ENCODE peak calls at places on chromosomes 13 and 19, in ten cellular contexts. One of them, this sample, is unnamed.

GRCh38 chr19:38769635-38770211 is 3.6 kb downstream of the LGALS7 start:
- DNase-seq in lower leg skin: peak
- DNase-seq in foreskin fibroblast: peak
- DNase-seq in central memory CD4-positive, alpha-beta T cell: peak
- DNase-seq in effector memory CD8-positive, alpha-beta T cell: peak
- DNase-seq in BJ: no peak
- DNase-seq in ELR: peak
- DNase-seq in glutamatergic neuron: peak
- DNase-seq in effector memory CD4-positive, alpha-beta T cell: peak
- DNase-seq in mucosa of gallbladder: peak
- DNase-seq in this sample: no peak

GRCh38 chr13:29791997-29792775 is 58.2 kb downstream of the UBL3 start:
- DNase-seq in mucosa of gallbladder: no peak
- DNase-seq in ELR: no peak
- DNase-seq in foreskin fibroblast: no peak
- DNase-seq in effector memory CD8-positive, alpha-beta T cell: no peak
- DNase-seq in lower leg skin: no peak
- DNase-seq in glutamatergic neuron: no peak
- DNase-seq in BJ: no peak
- DNase-seq in effector memory CD4-positive, alpha-beta T cell: no peak
- DNase-seq in central memory CD4-positive, alpha-beta T cell: no peak
- DNase-seq in this sample: no peak

GRCh38 chr19:30927705-30928104 is 421.5 kb downstream of the TSHZ3 start:
- DNase-seq in mucosa of gallbladder: no peak
- DNase-seq in ELR: no peak
- DNase-seq in lower leg skin: no peak
- DNase-seq in BJ: no peak
- DNase-seq in central memory CD4-positive, alpha-beta T cell: no peak
- DNase-seq in effector memory CD8-positive, alpha-beta T cell: no peak
- DNase-seq in foreskin fibroblast: no peak
- DNase-seq in glutamatergic neuron: no peak
- DNase-seq in effector memory CD4-positive, alpha-beta T cell: no peak
- DNase-seq in this sample: no peak

GRCh38 chr19:53942001-53942786 is 20.5 kb upstream of the CACNG8 start:
- DNase-seq in BJ: no peak
- DNase-seq in effector memory CD8-positive, alpha-beta T cell: no peak
- DNase-seq in lower leg skin: no peak
- DNase-seq in foreskin fibroblast: peak
- DNase-seq in mucosa of gallbladder: no peak
- DNase-seq in ELR: peak
- DNase-seq in glutamatergic neuron: peak
- DNase-seq in central memory CD4-positive, alpha-beta T cell: no peak
- DNase-seq in effector memory CD4-positive, alpha-beta T cell: no peak
- DNase-seq in this sample: no peak

GRCh38 chr19:32373614-32374295 is 28.3 kb downstream of the ZNF507 start:
- DNase-seq in effector memory CD4-positive, alpha-beta T cell: no peak
- DNase-seq in mucosa of gallbladder: peak
- DNase-seq in BJ: peak
- DNase-seq in effector memory CD8-positive, alpha-beta T cell: no peak
- DNase-seq in lower leg skin: no peak
- DNase-seq in central memory CD4-positive, alpha-beta T cell: no peak
- DNase-seq in ELR: peak
- DNase-seq in foreskin fibroblast: peak
- DNase-seq in glutamatergic neuron: no peak
- DNase-seq in this sample: no peak

GRCh38 chr19:8609210-8610040 is 1.1 kb downstream of the ADAMTS10 start:
- DNase-seq in effector memory CD4-positive, alpha-beta T cell: no peak
- DNase-seq in central memory CD4-positive, alpha-beta T cell: no peak
- DNase-seq in effector memory CD8-positive, alpha-beta T cell: no peak
- DNase-seq in ELR: peak
- DNase-seq in lower leg skin: no peak
- DNase-seq in mucosa of gallbladder: peak
- DNase-seq in foreskin fibroblast: peak
- DNase-seq in BJ: no peak
- DNase-seq in glutamatergic neuron: peak
- DNase-seq in this sample: peak

GRCh38 chr13:44493213-44493812 is 82.8 kb downstream of the TSC22D1 start:
- DNase-seq in glutamatergic neuron: no peak
- DNase-seq in lower leg skin: no peak
- DNase-seq in BJ: no peak
- DNase-seq in effector memory CD4-positive, alpha-beta T cell: no peak
- DNase-seq in ELR: no peak
- DNase-seq in effector memory CD8-positive, alpha-beta T cell: no peak
- DNase-seq in foreskin fibroblast: no peak
- DNase-seq in central memory CD4-positive, alpha-beta T cell: no peak
- DNase-seq in mucosa of gallbladder: no peak
- DNase-seq in this sample: no peak

GRCh38 chr19:29833614-29834261 is 21.9 kb downstream of the CCNE1 start:
- DNase-seq in glutamatergic neuron: no peak
- DNase-seq in effector memory CD8-positive, alpha-beta T cell: no peak
- DNase-seq in lower leg skin: no peak
- DNase-seq in foreskin fibroblast: no peak
- DNase-seq in effector memory CD4-positive, alpha-beta T cell: no peak
- DNase-seq in central memory CD4-positive, alpha-beta T cell: no peak
- DNase-seq in BJ: no peak
- DNase-seq in ELR: no peak
- DNase-seq in mucosa of gallbladder: no peak
- DNase-seq in this sample: no peak

GRCh38 chr19:4711211-4711610 is 12.4 kb downstream of the DPP9 start:
- DNase-seq in effector memory CD4-positive, alpha-beta T cell: no peak
- DNase-seq in BJ: no peak
- DNase-seq in ELR: no peak
- DNase-seq in foreskin fibroblast: no peak
- DNase-seq in effector memory CD8-positive, alpha-beta T cell: no peak
- DNase-seq in lower leg skin: no peak
- DNase-seq in central memory CD4-positive, alpha-beta T cell: no peak
- DNase-seq in glutamatergic neuron: no peak
- DNase-seq in mucosa of gallbladder: no peak
- DNase-seq in this sample: no peak

GRCh38 chr13:86907116-86907515 is 764.1 kb upstream of the SLITRK5 start:
- DNase-seq in mucosa of gallbladder: no peak
- DNase-seq in effector memory CD4-positive, alpha-beta T cell: no peak
- DNase-seq in BJ: no peak
- DNase-seq in effector memory CD8-positive, alpha-beta T cell: no peak
- DNase-seq in lower leg skin: no peak
- DNase-seq in glutamatergic neuron: no peak
- DNase-seq in foreskin fibroblast: no peak
- DNase-seq in ELR: peak
- DNase-seq in central memory CD4-positive, alpha-beta T cell: no peak
- DNase-seq in this sample: no peak

GRCh38 chr13:29758591-29759114 is 91.8 kb downstream of the UBL3 start:
- DNase-seq in mucosa of gallbladder: peak
- DNase-seq in lower leg skin: no peak
- DNase-seq in glutamatergic neuron: no peak
- DNase-seq in BJ: no peak
- DNase-seq in foreskin fibroblast: no peak
- DNase-seq in effector memory CD8-positive, alpha-beta T cell: peak
- DNase-seq in central memory CD4-positive, alpha-beta T cell: peak
- DNase-seq in effector memory CD4-positive, alpha-beta T cell: peak
- DNase-seq in ELR: peak
- DNase-seq in this sample: no peak

GRCh38 chr13:26226209-26226608 is 4.1 kb upstream of the RNF6 start:
- DNase-seq in ELR: no peak
- DNase-seq in BJ: no peak
- DNase-seq in mucosa of gallbladder: no peak
- DNase-seq in effector memory CD4-positive, alpha-beta T cell: no peak
- DNase-seq in lower leg skin: no peak
- DNase-seq in central memory CD4-positive, alpha-beta T cell: no peak
- DNase-seq in foreskin fibroblast: no peak
- DNase-seq in effector memory CD8-positive, alpha-beta T cell: no peak
- DNase-seq in glutamatergic neuron: no peak
- DNase-seq in this sample: no peak

GRCh38 chr13:112943309-112944125 is 25.5 kb upstream of the MCF2L start:
- DNase-seq in central memory CD4-positive, alpha-beta T cell: peak
- DNase-seq in mucosa of gallbladder: peak
- DNase-seq in ELR: peak
- DNase-seq in effector memory CD4-positive, alpha-beta T cell: no peak
- DNase-seq in effector memory CD8-positive, alpha-beta T cell: no peak
- DNase-seq in glutamatergic neuron: peak
- DNase-seq in BJ: no peak
- DNase-seq in foreskin fibroblast: peak
- DNase-seq in lower leg skin: no peak
- DNase-seq in this sample: peak

GRCh38 chr19:49436381-49437017 is 4.8 kb downstream of the SLC17A7 start:
- DNase-seq in effector memory CD8-positive, alpha-beta T cell: no peak
- DNase-seq in BJ: no peak
- DNase-seq in effector memory CD4-positive, alpha-beta T cell: no peak
- DNase-seq in central memory CD4-positive, alpha-beta T cell: no peak
- DNase-seq in lower leg skin: no peak
- DNase-seq in ELR: peak
- DNase-seq in mucosa of gallbladder: no peak
- DNase-seq in foreskin fibroblast: no peak
- DNase-seq in glutamatergic neuron: peak
- DNase-seq in this sample: no peak

GRCh38 chr13:80054806-80055205 is 286.1 kb downstream of the SPRY2 start:
- DNase-seq in BJ: no peak
- DNase-seq in effector memory CD8-positive, alpha-beta T cell: no peak
- DNase-seq in central memory CD4-positive, alpha-beta T cell: no peak
- DNase-seq in ELR: peak
- DNase-seq in foreskin fibroblast: peak
- DNase-seq in effector memory CD4-positive, alpha-beta T cell: no peak
- DNase-seq in mucosa of gallbladder: no peak
- DNase-seq in lower leg skin: no peak
- DNase-seq in glutamatergic neuron: no peak
- DNase-seq in this sample: no peak

GRCh38 chr13:21573920-21574712 is 29.9 kb downstream of the MICU2 start:
- DNase-seq in effector memory CD8-positive, alpha-beta T cell: no peak
- DNase-seq in lower leg skin: no peak
- DNase-seq in effector memory CD4-positive, alpha-beta T cell: no peak
- DNase-seq in ELR: no peak
- DNase-seq in central memory CD4-positive, alpha-beta T cell: no peak
- DNase-seq in glutamatergic neuron: no peak
- DNase-seq in foreskin fibroblast: no peak
- DNase-seq in mucosa of gallbladder: no peak
- DNase-seq in BJ: no peak
- DNase-seq in this sample: no peak

GRCh38 chr13:34506796-34507195 is 435.3 kb upstream of the NBEA start:
- DNase-seq in effector memory CD8-positive, alpha-beta T cell: no peak
- DNase-seq in glutamatergic neuron: no peak
- DNase-seq in lower leg skin: no peak
- DNase-seq in effector memory CD4-positive, alpha-beta T cell: no peak
- DNase-seq in BJ: no peak
- DNase-seq in ELR: no peak
- DNase-seq in central memory CD4-positive, alpha-beta T cell: no peak
- DNase-seq in mucosa of gallbladder: no peak
- DNase-seq in foreskin fibroblast: peak
- DNase-seq in this sample: no peak

GRCh38 chr19:55096061-55096701 is 20.5 kb downstream of the EPS8L1 start:
- DNase-seq in ELR: no peak
- DNase-seq in central memory CD4-positive, alpha-beta T cell: no peak
- DNase-seq in glutamatergic neuron: no peak
- DNase-seq in lower leg skin: no peak
- DNase-seq in effector memory CD8-positive, alpha-beta T cell: no peak
- DNase-seq in mucosa of gallbladder: no peak
- DNase-seq in BJ: no peak
- DNase-seq in effector memory CD4-positive, alpha-beta T cell: no peak
- DNase-seq in foreskin fibroblast: no peak
- DNase-seq in this sample: no peak

GRCh38 chr13:94620286-94620896 is 18.7 kb downstream of the GPR180 start:
- DNase-seq in central memory CD4-positive, alpha-beta T cell: peak
- DNase-seq in lower leg skin: no peak
- DNase-seq in effector memory CD4-positive, alpha-beta T cell: no peak
- DNase-seq in mucosa of gallbladder: no peak
- DNase-seq in glutamatergic neuron: peak
- DNase-seq in effector memory CD8-positive, alpha-beta T cell: no peak
- DNase-seq in ELR: peak
- DNase-seq in foreskin fibroblast: peak
- DNase-seq in BJ: no peak
- DNase-seq in this sample: no peak

GRCh38 chr13:63351081-63351480 is 1935.4 kb upstream of the PCDH20 start:
- DNase-seq in ELR: no peak
- DNase-seq in BJ: no peak
- DNase-seq in effector memory CD8-positive, alpha-beta T cell: no peak
- DNase-seq in glutamatergic neuron: no peak
- DNase-seq in lower leg skin: no peak
- DNase-seq in mucosa of gallbladder: no peak
- DNase-seq in effector memory CD4-positive, alpha-beta T cell: no peak
- DNase-seq in central memory CD4-positive, alpha-beta T cell: no peak
- DNase-seq in foreskin fibroblast: peak
- DNase-seq in this sample: no peak

GRCh38 chr19:33235996-33236350 is 10.3 kb upstream of the SLC7A10 start:
- DNase-seq in ELR: no peak
- DNase-seq in effector memory CD4-positive, alpha-beta T cell: no peak
- DNase-seq in glutamatergic neuron: no peak
- DNase-seq in effector memory CD8-positive, alpha-beta T cell: no peak
- DNase-seq in central memory CD4-positive, alpha-beta T cell: peak
- DNase-seq in foreskin fibroblast: no peak
- DNase-seq in mucosa of gallbladder: no peak
- DNase-seq in lower leg skin: no peak
- DNase-seq in BJ: no peak
- DNase-seq in this sample: no peak

GRCh38 chr19:10617409-10618121 is 7.8 kb upstream of the SLC44A2 start:
- DNase-seq in foreskin fibroblast: peak
- DNase-seq in glutamatergic neuron: no peak
- DNase-seq in effector memory CD8-positive, alpha-beta T cell: no peak
- DNase-seq in central memory CD4-positive, alpha-beta T cell: no peak
- DNase-seq in ELR: peak
- DNase-seq in mucosa of gallbladder: no peak
- DNase-seq in lower leg skin: no peak
- DNase-seq in effector memory CD4-positive, alpha-beta T cell: no peak
- DNase-seq in BJ: peak
- DNase-seq in this sample: no peak

GRCh38 chr13:110616103-110617101 is 1.1 kb downstream of the NAXD start:
- DNase-seq in ELR: peak
- DNase-seq in effector memory CD8-positive, alpha-beta T cell: no peak
- DNase-seq in lower leg skin: peak
- DNase-seq in central memory CD4-positive, alpha-beta T cell: peak
- DNase-seq in effector memory CD4-positive, alpha-beta T cell: no peak
- DNase-seq in mucosa of gallbladder: no peak
- DNase-seq in BJ: no peak
- DNase-seq in foreskin fibroblast: peak
- DNase-seq in glutamatergic neuron: no peak
- DNase-seq in this sample: no peak

GRCh38 chr13:50908371-50908770 is 1.2 kb upstream of the RNASEH2B start:
- DNase-seq in lower leg skin: no peak
- DNase-seq in glutamatergic neuron: no peak
- DNase-seq in effector memory CD4-positive, alpha-beta T cell: no peak
- DNase-seq in foreskin fibroblast: no peak
- DNase-seq in mucosa of gallbladder: no peak
- DNase-seq in ELR: no peak
- DNase-seq in effector memory CD8-positive, alpha-beta T cell: no peak
- DNase-seq in central memory CD4-positive, alpha-beta T cell: no peak
- DNase-seq in BJ: no peak
- DNase-seq in this sample: no peak

GRCh38 chr19:2477732-2478191 is 1.8 kb downstream of the GADD45B start:
- DNase-seq in effector memory CD8-positive, alpha-beta T cell: peak
- DNase-seq in ELR: peak
- DNase-seq in lower leg skin: no peak
- DNase-seq in BJ: no peak
- DNase-seq in foreskin fibroblast: peak
- DNase-seq in effector memory CD4-positive, alpha-beta T cell: no peak
- DNase-seq in central memory CD4-positive, alpha-beta T cell: peak
- DNase-seq in mucosa of gallbladder: peak
- DNase-seq in glutamatergic neuron: no peak
- DNase-seq in this sample: no peak

GRCh38 chr13:105665284-105665683 is 870.2 kb downstream of the EFNB2 start:
- DNase-seq in effector memory CD4-positive, alpha-beta T cell: no peak
- DNase-seq in mucosa of gallbladder: no peak
- DNase-seq in lower leg skin: no peak
- DNase-seq in glutamatergic neuron: no peak
- DNase-seq in foreskin fibroblast: peak
- DNase-seq in central memory CD4-positive, alpha-beta T cell: no peak
- DNase-seq in BJ: peak
- DNase-seq in effector memory CD8-positive, alpha-beta T cell: no peak
- DNase-seq in ELR: peak
- DNase-seq in this sample: no peak

GRCh38 chr13:104635879-104636278 is 1569.7 kb upstream of the SLC10A2 start:
- DNase-seq in mucosa of gallbladder: no peak
- DNase-seq in lower leg skin: no peak
- DNase-seq in ELR: no peak
- DNase-seq in glutamatergic neuron: no peak
- DNase-seq in central memory CD4-positive, alpha-beta T cell: no peak
- DNase-seq in effector memory CD8-positive, alpha-beta T cell: no peak
- DNase-seq in BJ: no peak
- DNase-seq in foreskin fibroblast: no peak
- DNase-seq in effector memory CD4-positive, alpha-beta T cell: no peak
- DNase-seq in this sample: no peak

GRCh38 chr19:2274937-2275535 is 6.9 kb downstream of the PEAK3 start:
- DNase-seq in effector memory CD8-positive, alpha-beta T cell: no peak
- DNase-seq in effector memory CD4-positive, alpha-beta T cell: no peak
- DNase-seq in lower leg skin: peak
- DNase-seq in central memory CD4-positive, alpha-beta T cell: peak
- DNase-seq in ELR: peak
- DNase-seq in mucosa of gallbladder: peak
- DNase-seq in BJ: no peak
- DNase-seq in foreskin fibroblast: peak
- DNase-seq in glutamatergic neuron: peak
- DNase-seq in this sample: peak

This sample was measured in anterior cingulate cortex.